ENCODE peak calls at places on chromosomes 2 and 18, in four cellular contexts. K, V, C and Q are unnamed samples.

GRCh38 chr2:104412384-104412783 is 441.5 kb upstream of the POU3F3 start:
- DNase-seq in K (peak; percentile 45), C (no peak), V (peak; percentile 51), Q (peak; percentile 7)

GRCh38 chr2:230990131-230990898 is 5.6 kb upstream of the SPATA3 start:
- DNase-seq in K (no peak), V (no peak), C (no peak), Q (no peak)

GRCh38 chr2:172496096-172496709 is 59.7 kb upstream of the PDK1 start:
- DNase-seq in K (no peak), V (no peak), C (no peak), Q (no peak)

GRCh38 chr2:218261424-218262273 is 834 bp downstream of the GPBAR1 start:
- DNase-seq in C (no peak), V (no peak), K (no peak), Q (no peak)

GRCh38 chr2:179952658-179953057 is 54.4 kb downstream of the CWC22 start:
- DNase-seq in C (no peak), K (no peak), V (no peak), Q (no peak)

GRCh38 chr2:23286765-23287155 is 98.2 kb upstream of the KLHL29 start:
- DNase-seq in K (no peak), C (no peak), V (no peak), Q (no peak)

GRCh38 chr2:233928594-233929351 is 11.6 kb downstream of the TRPM8 start:
- DNase-seq in V (peak; percentile 54), C (no peak), K (peak; percentile 27), Q (peak; percentile 16)

GRCh38 chr18:12271376-12272235 is 17.4 kb downstream of the CIDEA start:
- DNase-seq in C (peak; percentile 13), V (peak; percentile 90), K (peak; percentile 87), Q (peak; percentile 79)

GRCh38 chr2:98219152-98219551 is 127.1 kb upstream of the CNGA3 start:
- DNase-seq in V (no peak), K (no peak), C (no peak), Q (no peak)

GRCh38 chr2:11748018-11748860 is 1.8 kb downstream of the LPIN1 start:
- DNase-seq in C (no peak), V (peak; percentile 71), K (no peak), Q (no peak)

GRCh38 chr2:149613712-149614111 is 26.1 kb upstream of the MMADHC start:
- DNase-seq in K (no peak), C (no peak), V (no peak), Q (no peak)

GRCh38 chr2:135563793-135564192 is 32.5 kb downstream of the R3HDM1 start:
- DNase-seq in K (no peak), C (no peak), V (no peak), Q (no peak)

GRCh38 chr2:3299703-3300102 is 77.9 kb downstream of the EIPR1 start:
- DNase-seq in K (no peak), C (no peak), V (no peak), Q (no peak)

GRCh38 chr2:98118852-98119251 is 31.9 kb downstream of the VWA3B start:
- DNase-seq in V (no peak), K (no peak), C (no peak), Q (no peak)

GRCh38 chr18:28771849-28772248 is 594.9 kb upstream of the CDH2 start:
- DNase-seq in C (no peak), V (no peak), K (no peak), Q (no peak)

GRCh38 chr2:227671170-227671887 is 4.7 kb downstream of the SCYGR5 start:
- DNase-seq in V (no peak), K (no peak), C (no peak), Q (no peak)

GRCh38 chr2:121831841-121832240 is 76.4 kb downstream of the TSN start:
- DNase-seq in K (no peak), C (no peak), V (no peak), Q (no peak)

GRCh38 chr2:38384344-38384743 is 7.3 kb upstream of the ATL2 start:
- DNase-seq in V (no peak), K (no peak), C (no peak), Q (no peak)

GRCh38 chr2:38376683-38377500 is at the start of gene ATL2:
- DNase-seq in K (peak; percentile 91), V (peak; percentile 99), C (peak; percentile 59), Q (peak; percentile 96)

GRCh38 chr2:38381381-38382143 is 4.5 kb upstream of the ATL2 start:
- DNase-seq in C (no peak), K (no peak), V (no peak), Q (no peak)

GRCh38 chr2:38377501-38378258 is 607 bp upstream of the ATL2 start:
- DNase-seq in C (no peak), V (no peak), K (no peak), Q (peak; percentile 33)

DNA sequence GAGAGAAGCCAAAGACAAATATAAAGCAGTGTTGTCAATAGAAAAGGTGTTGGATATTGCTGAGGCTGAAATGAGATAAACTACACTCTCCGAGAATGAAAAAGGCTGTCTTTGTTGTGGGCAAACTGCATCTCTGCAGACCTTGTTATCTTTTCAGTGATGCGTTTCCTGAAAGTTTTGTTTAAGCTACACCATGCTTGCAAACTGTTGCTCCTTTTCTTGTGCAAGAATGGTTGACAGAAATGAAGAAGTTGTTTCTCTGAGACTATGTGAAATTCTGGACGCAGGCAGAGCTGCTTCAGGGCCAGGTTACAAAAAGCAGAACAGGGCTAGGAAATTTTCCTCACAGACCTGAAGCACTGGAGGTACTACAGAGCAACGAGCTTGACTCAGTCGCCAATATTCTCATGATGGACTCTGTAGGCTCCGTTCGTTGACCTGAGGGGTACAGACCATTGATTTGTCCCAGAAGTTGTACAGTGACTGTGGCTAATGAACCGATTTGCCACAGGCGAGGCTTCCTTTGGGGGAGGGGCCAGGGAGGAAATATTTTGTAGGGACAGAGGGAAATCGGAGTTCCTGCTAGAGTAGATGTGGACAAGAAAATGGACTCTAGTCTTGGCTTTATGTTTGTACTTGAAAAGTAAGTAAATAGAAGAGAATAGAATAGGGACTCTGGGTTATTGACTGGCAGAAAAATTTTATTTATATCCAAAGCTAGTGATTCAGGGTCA is 3.5 kb upstream of the ATL2 start:
- DNase-seq in V (no peak), C (no peak), K (no peak), Q (no peak)
- TF ChIP-seq RCOR1 in V (no peak), C (no peak), K (no peak), Q (no peak)

GRCh38 chr2:187529977-187530721 is 24.1 kb downstream of the TFPI start:
- DNase-seq in K (no peak), C (no peak), V (no peak), Q (peak; percentile 89)
- TF ChIP-seq REST in K (no peak), C (no peak), V (no peak), Q (no peak)

GRCh38 chr2:200453853-200454524 is 55.9 kb downstream of the KCTD18 start:
- DNase-seq in V (no peak), K (no peak), C (no peak), Q (no peak)
- TF ChIP-seq RCOR1 in V (no peak), K (no peak), C (no peak), Q (no peak)

GRCh38 chr2:766255-766654 is 89.0 kb upstream of the TMEM18 start:
- DNase-seq in V (no peak), C (no peak), K (no peak), Q (no peak)

GRCh38 chr2:768484-768883 is 91.3 kb upstream of the TMEM18 start:
- DNase-seq in C (no peak), K (no peak), V (no peak), Q (no peak)

GRCh38 chr2:767944-768343 is 90.7 kb upstream of the TMEM18 start:
- DNase-seq in K (no peak), C (no peak), V (no peak), Q (no peak)

GRCh38 chr2:765369-765768 is 88.2 kb upstream of the TMEM18 start:
- DNase-seq in K (no peak), V (no peak), C (no peak), Q (no peak)

GRCh38 chr2:767440-767839 is 90.2 kb upstream of the TMEM18 start:
- DNase-seq in C (no peak), K (no peak), V (no peak), Q (no peak)
- TF ChIP-seq REST in C (no peak), K (no peak), V (no peak), Q (no peak)